ENCODE peak calls at places on chromosomes 13 and 19, in ten cellular contexts. A is GOT3; V is NCI-H1436; C is GM10248; P is activated naive CD8-positive, alpha-beta T cell treated with anti-CD3 and anti-CD28 coated beads, Interleukin-2, amount 50 U/mL, for 24 hours; B is AG08396; K is substantia nigra; Z is ELR; M is stromal cell of bone marrow; U is stimulated activated CD4-positive, alpha-beta T cell treated with anti-CD3 and anti-CD28 coated beads, Interleukin-1b, Interleukin-23, amount 100 ng/mL, for 24 hours. H is an unnamed sample.

GRCh38 chr19:19662866-19663291 is 597 bp downstream of the ATP13A1 start:
- DNase-seq in A (no peak), V (no peak), C (no peak), P (no peak), B (peak), K (no peak), Z (peak), M (no peak), U (peak), H (no peak)

GRCh38 chr13:31090921-31091624 is 70.6 kb downstream of the HSPH1 start:
- DNase-seq in A (no peak), V (no peak), C (no peak), P (no peak), B (no peak), K (no peak), Z (no peak), M (no peak), U (no peak), H (no peak)

GRCh38 chr19:29410974-29411615 is 114.7 kb upstream of the VSTM2B start:
- DNase-seq in A (no peak), V (no peak), C (no peak), P (no peak), B (no peak), K (no peak), Z (no peak), M (no peak), U (no peak), H (no peak)

GRCh38 chr13:108496364-108497215 is 132.8 kb upstream of the MYO16 start:
- DNase-seq in A (no peak), V (no peak), C (no peak), P (no peak), B (no peak), K (no peak), Z (peak), M (no peak), U (no peak), H (peak)

GRCh38 chr13:42484396-42484795 is 89.6 kb upstream of the TNFSF11 start:
- DNase-seq in A (no peak), V (no peak), C (no peak), P (no peak), B (no peak), K (no peak), Z (no peak), M (no peak), U (no peak), H (no peak)

GRCh38 chr19:18385675-18386542 is at the start of gene GDF15:
- DNase-seq in A (no peak), V (no peak), C (peak), P (peak), B (peak), K (no peak), Z (peak), M (peak), U (no peak), H (peak)

GRCh38 chr19:38733493-38734175 is 10.6 kb downstream of the CAPN12 start:
- DNase-seq in A (no peak), V (no peak), C (no peak), P (no peak), B (no peak), K (no peak), Z (peak), M (no peak), U (no peak), H (no peak)

GRCh38 chr13:35760678-35761308 is 284.3 kb upstream of the MAB21L1 start:
- DNase-seq in A (no peak), V (no peak), C (no peak), P (no peak), B (no peak), K (no peak), Z (no peak), M (no peak), U (no peak), H (no peak)

GRCh38 chr19:46515879-46516350 is 20.2 kb upstream of the PNMA8B start:
- DNase-seq in A (no peak), V (peak), C (peak), P (no peak), B (peak), K (no peak), Z (peak), M (no peak), U (no peak), H (peak)

GRCh38 chr13:108037348-108037747 is 178.0 kb downstream of the LIG4 start:
- DNase-seq in A (no peak), V (no peak), C (no peak), P (no peak), B (no peak), K (no peak), Z (no peak), M (no peak), U (no peak), H (no peak)

GRCh38 chr19:55305491-55305890 is 19.6 kb downstream of the TMEM150B start:
- DNase-seq in A (no peak), V (peak), C (peak), P (peak), B (peak), K (no peak), Z (peak), M (no peak), U (no peak), H (peak)

GRCh38 chr13:112113851-112114250 is 46.9 kb downstream of the SOX1 start:
- DNase-seq in A (no peak), V (no peak), C (no peak), P (no peak), B (no peak), K (no peak), Z (no peak), M (no peak), U (no peak), H (no peak)

GRCh38 chr13:80705371-80706163 is 364.6 kb upstream of the SPRY2 start:
- DNase-seq in A (no peak), V (no peak), C (no peak), P (no peak), B (no peak), K (no peak), Z (no peak), M (no peak), U (no peak), H (no peak)

GRCh38 chr13:110771194-110771593 is 57.7 kb downstream of the ING1 start:
- DNase-seq in A (no peak), V (no peak), C (no peak), P (no peak), B (no peak), K (no peak), Z (peak), M (no peak), U (no peak), H (no peak)

GRCh38 chr13:99335603-99336002 is 28.4 kb upstream of the GPR183 start:
- DNase-seq in A (no peak), V (no peak), C (no peak), P (no peak), B (no peak), K (no peak), Z (no peak), M (no peak), U (no peak), H (no peak)

GRCh38 chr19:13366529-13367143 is 139.6 kb downstream of the CACNA1A start:
- DNase-seq in A (no peak), V (peak), C (no peak), P (no peak), B (peak), K (no peak), Z (peak), M (peak), U (no peak), H (peak)

GRCh38 chr13:110640591-110641029 is 25.3 kb downstream of the NAXD start:
- DNase-seq in A (no peak), V (no peak), C (no peak), P (no peak), B (no peak), K (no peak), Z (peak), M (no peak), U (no peak), H (no peak)

GRCh38 chr19:29645911-29646310 is 19.4 kb upstream of the PLEKHF1 start:
- DNase-seq in A (no peak), V (no peak), C (no peak), P (no peak), B (peak), K (no peak), Z (peak), M (peak), U (no peak), H (peak)

GRCh38 chr13:91349992-91350911 is 2.8 kb downstream of the MIR17HG start:
- DNase-seq in A (no peak), V (no peak), C (no peak), P (no peak), B (no peak), K (no peak), Z (no peak), M (no peak), U (no peak), H (no peak)

GRCh38 chr19:47027586-47028371 is 8.1 kb downstream of the NPAS1 start:
- DNase-seq in A (no peak), V (no peak), C (no peak), P (no peak), B (no peak), K (no peak), Z (no peak), M (no peak), U (no peak), H (no peak)

GRCh38 chr13:106145997-106146864 is 389.2 kb downstream of the EFNB2 start:
- DNase-seq in A (no peak), V (no peak), C (no peak), P (no peak), B (no peak), K (no peak), Z (no peak), M (no peak), U (no peak), H (no peak)

GRCh38 chr19:41309225-41310030 is 544 bp upstream of the CCDC97 start:
- DNase-seq in A (no peak), V (no peak), C (no peak), P (no peak), B (no peak), K (no peak), Z (peak), M (no peak), U (no peak), H (no peak)